ENCODE peak calls at places on chromosomes 4 and X, in four cellular contexts. T is HepG2, D is K562, M is HEK293T. B is an unnamed sample.
A peak's percentile ranks its signal among the peaks of the same experiment; 100 is the strongest.

GRCh38 chr4:8391972-8392371 is 48.6 kb downstream of the ACOX3 start:
- DNase-seq in M (no peak), D (no peak), T (no peak), B (no peak)

GRCh38 chrX:134144231-134144630 is 92.8 kb upstream of the CCDC160 start:
- DNase-seq in D (peak; percentile 4), T (peak; percentile 25), M (peak; percentile 27), B (no peak)

GRCh38 chrX:63754141-63754859 is 30.7 kb downstream of the ARHGEF9 start:
- DNase-seq in D (no peak), M (no peak), T (no peak), B (no peak)

GRCh38 chrX:40637687-40638086 is 9.7 kb downstream of the CXorf38 start:
- DNase-seq in M (no peak), D (no peak), T (no peak), B (no peak)

GRCh38 chr4:11585506-11585905 is 156.8 kb upstream of the HS3ST1 start:
- DNase-seq in T (no peak), M (no peak), D (no peak), B (no peak)

GRCh38 chr4:18593297-18594002 is 571.9 kb upstream of the LCORL start:
- DNase-seq in T (peak; percentile 66), M (peak; percentile 69), D (peak; percentile 66), B (peak; percentile 60)

GRCh38 chr4:15479913-15480185 is 10.2 kb downstream of the CC2D2A start:
- DNase-seq in T (no peak), D (no peak), M (no peak), B (no peak)

GRCh38 chr4:184368290-184368689 is 106.1 kb downstream of the IRF2 start:
- DNase-seq in T (no peak), D (no peak), M (no peak), B (no peak)

GRCh38 chrX:72030431-72030830 is 101.3 kb downstream of the RTL5 start:
- DNase-seq in D (no peak), T (peak; percentile 6), M (no peak), B (no peak)

GRCh38 chr4:40310225-40310624 is 24.9 kb upstream of the CHRNA9 start:
- DNase-seq in T (no peak), D (no peak), M (no peak), B (no peak)

GRCh38 chrX:10231461-10231860 is 74.7 kb downstream of the CLCN4 start:
- DNase-seq in M (no peak), D (no peak), T (no peak), B (no peak)

GRCh38 chr4:53908661-53909078 is 155.7 kb downstream of the CHIC2 start:
- DNase-seq in T (peak; percentile 83), M (peak; percentile 63), D (peak; percentile 56), B (no peak)

GRCh38 chrX:110847334-110847733 is 51.7 kb upstream of the CHRDL1 start:
- DNase-seq in D (peak; percentile 36), M (peak; percentile 64), T (peak; percentile 32), B (no peak)

DNA sequence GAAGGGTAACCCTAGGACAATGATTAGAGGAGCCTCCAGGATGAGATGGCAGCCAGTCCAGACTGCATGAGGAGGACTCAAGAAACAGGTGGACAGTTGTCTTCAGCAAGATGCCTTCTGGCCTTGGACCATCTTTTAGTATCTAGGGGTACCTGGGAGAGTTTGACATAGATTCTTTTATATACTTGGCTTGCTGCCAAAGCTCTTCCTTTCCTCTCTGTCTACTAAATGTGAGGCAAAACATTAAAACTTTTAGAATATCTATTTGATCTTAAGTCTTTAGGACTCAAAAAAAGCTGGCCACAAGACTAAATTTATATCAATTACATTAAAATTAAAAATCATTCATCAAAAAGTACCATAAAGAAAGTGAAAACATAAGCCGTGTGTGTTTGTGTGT is 18.6 kb upstream of the NKX3-2 start:
- DNase-seq in T (no peak), D (no peak), M (no peak), B (no peak)
- TF ChIP-seq ELF4 in T (no peak), D (no peak), M (no peak), B (no peak)

DNA sequence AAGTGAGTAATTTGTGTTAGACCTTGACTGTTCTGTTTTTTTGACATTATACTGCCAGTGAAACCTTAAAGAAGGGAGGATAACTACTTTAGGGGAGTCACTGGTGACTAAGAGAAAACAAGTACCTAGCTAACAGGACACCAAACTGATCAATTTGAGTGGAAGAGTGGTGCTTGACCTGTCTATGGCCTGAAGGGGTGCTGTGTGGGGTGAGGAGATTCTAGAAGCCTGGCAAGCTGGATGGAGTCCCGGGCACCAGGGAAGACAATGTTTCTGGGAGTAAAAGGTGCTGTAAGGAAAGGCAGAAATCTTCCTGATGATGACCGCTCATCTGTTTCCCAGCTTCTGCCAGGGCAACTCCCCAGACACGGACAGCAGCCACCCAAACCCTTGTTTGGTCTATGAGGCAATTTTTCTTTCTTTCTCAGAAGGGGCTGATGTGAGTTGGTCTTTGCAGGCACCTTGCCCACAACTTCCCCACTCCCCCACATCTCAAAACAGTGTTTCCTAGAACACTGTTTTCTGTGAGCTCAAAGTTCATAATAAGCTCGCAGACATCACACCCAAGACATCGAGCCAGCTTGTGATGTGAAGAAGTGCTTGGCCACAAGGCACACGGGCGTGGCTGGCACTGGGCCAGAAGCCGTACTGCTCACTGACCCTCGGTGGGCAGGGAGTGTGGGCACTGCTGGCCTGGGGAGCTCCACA is 4.6 kb downstream of the TXK start:
- DNase-seq in D (peak; percentile 16), T (no peak), M (no peak), B (no peak)
- TF ChIP-seq ELF4 in D (no peak), T (no peak), M (no peak), B (no peak)

DNA sequence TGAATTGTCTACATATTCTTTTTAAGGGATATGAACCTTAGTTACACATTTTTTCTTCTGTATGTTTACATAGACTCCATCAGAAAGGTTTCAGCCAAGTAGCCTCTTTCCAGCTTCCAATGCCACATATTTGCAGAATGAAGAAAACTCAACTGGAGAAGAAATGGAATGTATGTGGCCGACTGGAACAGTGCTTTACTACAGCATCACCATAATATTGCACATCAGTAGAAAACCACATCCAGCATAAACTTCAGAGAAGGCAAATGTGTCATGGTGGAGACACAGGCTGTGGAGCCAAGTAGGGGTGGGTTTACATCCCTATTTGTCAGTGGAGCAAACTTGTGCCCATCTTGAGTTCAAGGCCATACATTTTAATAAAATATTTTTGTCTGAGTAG is 204.8 kb upstream of the LDB2 start:
- DNase-seq in M (no peak), T (no peak), D (no peak), B (no peak)
- TF ChIP-seq ELF4 in M (no peak), T (no peak), D (no peak), B (no peak)

GRCh38 chr4:126748736-126749135 is 884.0 kb upstream of the INTU start:
- DNase-seq in M (no peak), T (no peak), D (no peak), B (no peak)
- TF ChIP-seq ELF4 in M (no peak), T (no peak), D (no peak), B (no peak)

DNA sequence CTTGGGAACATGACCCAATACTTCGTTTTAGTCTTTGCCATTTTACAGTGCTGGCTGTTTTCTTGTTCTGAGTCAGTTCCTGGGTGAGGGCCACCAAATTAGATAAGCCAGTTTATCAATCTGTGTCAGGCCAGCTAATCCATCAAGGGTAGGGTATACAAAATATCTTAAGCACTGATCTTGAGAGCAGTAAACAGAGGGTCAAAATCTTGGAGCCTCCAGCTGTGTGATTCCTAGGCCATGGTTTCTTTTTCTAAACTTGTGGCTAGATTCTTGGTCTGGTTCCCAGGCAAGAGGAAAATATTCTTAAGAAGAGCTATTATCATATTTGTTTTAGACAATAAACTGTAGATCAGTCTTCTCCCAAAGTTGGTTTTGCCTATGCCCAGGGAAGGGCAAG is 1396.6 kb upstream of the PABPC4L start:
- DNase-seq in M (no peak), D (no peak), T (no peak), B (no peak)
- TF ChIP-seq ELF4 in M (no peak), D (no peak), T (no peak), B (no peak)

DNA sequence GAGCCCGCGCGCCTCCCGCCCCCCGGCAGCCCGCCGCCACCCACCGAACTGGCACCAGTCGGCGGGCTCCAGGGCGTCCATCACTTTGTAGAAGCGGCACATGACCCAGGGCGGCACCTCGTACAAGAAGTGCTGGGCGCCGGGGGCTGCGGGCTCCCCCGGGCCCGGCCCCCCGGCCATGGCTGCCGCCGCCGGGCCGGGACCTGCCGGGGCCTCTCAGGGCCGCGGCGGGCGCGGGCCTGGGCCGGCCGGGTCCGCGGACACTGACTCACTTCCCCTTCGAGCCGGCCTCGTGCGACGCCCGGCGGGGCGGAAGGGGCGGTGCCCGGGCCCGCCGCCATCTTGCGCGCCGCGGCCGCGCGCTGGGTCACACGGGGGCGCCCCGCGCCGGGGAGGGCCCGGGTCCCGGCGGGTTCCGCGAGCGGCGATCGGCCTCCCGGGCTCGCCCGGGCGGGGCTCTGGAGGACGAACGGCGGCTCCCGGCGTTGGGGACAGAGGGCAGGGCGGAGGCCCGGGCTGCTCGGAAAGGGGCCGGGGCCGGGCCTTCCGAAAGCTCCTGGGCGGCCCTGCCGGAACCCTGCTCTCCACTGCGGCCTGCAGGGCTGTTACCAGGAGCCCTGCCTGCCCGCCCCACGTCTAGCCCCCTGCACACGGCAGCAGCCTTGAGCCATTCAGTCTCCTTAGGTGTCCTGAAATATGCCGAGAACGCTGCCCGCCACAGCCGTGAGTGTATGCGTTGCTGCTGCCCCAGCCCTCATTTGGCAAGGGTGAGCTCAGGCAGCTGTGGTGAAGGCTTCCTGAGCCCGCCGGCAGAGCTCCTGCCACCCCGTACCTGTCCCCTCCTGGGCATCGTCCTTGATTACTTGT is at the start of gene IRAK1:
- DNase-seq in T (no peak), D (peak; percentile 86), M (peak; percentile 76), B (peak; percentile 34)
- TF ChIP-seq ELF4 in T (no peak), D (no peak), M (no peak), B (no peak)

GRCh38 chr4:174532479-174532878 is 10.2 kb upstream of the HPGD start:
- DNase-seq in T (no peak), M (no peak), D (no peak), B (no peak)

GRCh38 chr4:174524242-174524641 is 2.0 kb upstream of the HPGD start:
- DNase-seq in T (no peak), D (peak; percentile 11), M (no peak), B (no peak)

GRCh38 chr4:174531486-174531885 is 9.2 kb upstream of the HPGD start:
- DNase-seq in D (no peak), M (no peak), T (no peak), B (no peak)

GRCh38 chr4:174526731-174527130 is 4.4 kb upstream of the HPGD start:
- DNase-seq in M (no peak), D (no peak), T (no peak), B (no peak)

GRCh38 chr4:174528226-174528625 is 5.9 kb upstream of the HPGD start:
- DNase-seq in M (no peak), D (no peak), T (no peak), B (no peak)
- TF ChIP-seq ELF4 in M (no peak), D (no peak), T (no peak), B (no peak)